ENCODE peak calls at places on chromosomes 13 and 19, in five cellular contexts. Y is uterus; L is activated CD8-positive, alpha-beta memory T cell treated with anti-CD3 and anti-CD28 coated beads for 48 hours; N is MM.1S; X is stimulated activated naive CD8-positive, alpha-beta T cell treated with anti-CD3 and anti-CD28 coated beads, Interleukin-15, Interleukin-2, amounts not matched to agents 100 U/mL and 50 U/mL, for 24 hours. C is an unnamed sample.

GRCh38 chr13:88051746-88052482 is 380.7 kb downstream of the SLITRK5 start:
- DNase-seq in Y (no peak), L (no peak), N (no peak), X (no peak), C (no peak)

GRCh38 chr19:52398091-52398461 is 427 bp downstream of the ZNF528 start:
- DNase-seq in X (peak; percentile 10), N (no peak), Y (no peak), L (no peak), C (no peak)

GRCh38 chr13:106612688-106613087 is 44.8 kb upstream of the ARGLU1 start:
- DNase-seq in Y (peak; percentile 81), X (no peak), N (no peak), L (no peak), C (peak; percentile 81)

GRCh38 chr19:28388988-28389387 is 824.0 kb downstream of the UQCRFS1 start:
- DNase-seq in L (no peak), X (no peak), Y (no peak), N (peak; percentile 82), C (no peak)

GRCh38 chr13:37118002-37118401 is 12.5 kb upstream of the CSNK1A1L start:
- DNase-seq in N (no peak), Y (no peak), X (no peak), L (no peak), C (peak; percentile 67)

GRCh38 chr19:8820234-8820633 is 11.9 kb downstream of the ZNF558 start:
- DNase-seq in N (no peak), L (no peak), Y (no peak), X (no peak), C (no peak)

GRCh38 chr13:19060311-19061002 is 121.2 kb downstream of the TUBA3C start:
- DNase-seq in N (no peak), L (no peak), X (no peak), Y (no peak), C (no peak)

GRCh38 chr19:45063851-45064801 is 12.2 kb downstream of the ZNF296 start:
- DNase-seq in N (no peak), X (no peak), Y (no peak), L (no peak), C (no peak)

GRCh38 chr19:2181618-2181997 is 17.9 kb downstream of the DOT1L start:
- DNase-seq in N (no peak), L (no peak), X (no peak), Y (no peak), C (no peak)